ENCODE peak calls at places on chromosomes 13 and 19, in eight cellular contexts. H is Daoy; O is right lobe of liver; X is mesenteric fat pad; Z is dorsolateral prefrontal cortex; I is spleen; L is stimulated activated CD4-positive, alpha-beta T cell treated with anti-CD3 and anti-CD28 coated beads, Interleukin-1b, Interleukin-23, amount 100 ng/mL, for 1 hour; V is stimulated activated CD8-positive, alpha-beta memory T cell treated with anti-CD3 and anti-CD28 coated beads, Interleukin-4, amount 100 ng/mL, for 1 hour. G is an unnamed sample.

GRCh38 chr13:59823495-59823894 is 340.2 kb downstream of the DIAPH3 start:
- DNase-seq in H (peak), O (no peak), X (no peak), Z (no peak), I (no peak), L (no peak), V (no peak), G (no peak)

GRCh38 chr13:27403252-27403678 is 21.2 kb upstream of the GTF3A start:
- DNase-seq in H (peak), O (no peak), X (no peak), Z (no peak), I (no peak), L (no peak), V (no peak), G (no peak)

GRCh38 chr13:114019367-114019766 is 45.5 kb upstream of the C13orf46 start:
- DNase-seq in H (peak), O (no peak), X (no peak), Z (no peak), I (no peak), L (peak), V (no peak), G (no peak)

GRCh38 chr13:74025369-74025768 is 108.8 kb downstream of the KLF12 start:
- DNase-seq in H (no peak), O (no peak), X (no peak), Z (no peak), I (no peak), L (no peak), V (no peak), G (no peak)

GRCh38 chr19:31356587-31357314 is 7.5 kb upstream of the TSHZ3 start:
- DNase-seq in H (peak), O (no peak), X (no peak), Z (no peak), I (peak), L (no peak), V (no peak), G (no peak)

GRCh38 chr13:99752373-99752772 is 219.2 kb downstream of the ZIC5 start:
- DNase-seq in H (no peak), O (no peak), X (no peak), Z (no peak), I (no peak), L (no peak), V (no peak), G (no peak)

GRCh38 chr13:43977911-43978310 is 98.2 kb downstream of the LACC1 start:
- DNase-seq in H (no peak), O (no peak), X (no peak), Z (no peak), I (no peak), L (no peak), V (no peak), G (no peak)

GRCh38 chr19:1037553-1038115 is 2.3 kb upstream of the ABCA7 start:
- DNase-seq in H (no peak), O (no peak), X (no peak), Z (no peak), I (peak), L (no peak), V (no peak), G (no peak)

GRCh38 chr13:50991624-50992610 is 82.3 kb downstream of the RNASEH2B start:
- DNase-seq in H (no peak), O (no peak), X (no peak), Z (no peak), I (no peak), L (no peak), V (no peak), G (no peak)

GRCh38 chr13:95660981-95661581 is 15.9 kb upstream of the DNAJC3 start:
- DNase-seq in H (peak), O (no peak), X (no peak), Z (no peak), I (no peak), L (no peak), V (no peak), G (no peak)